ENCODE peak calls at places on chromosome 1, in six cellular contexts. U is HFF-Myc, V is heart right ventricle, H is stomach, C is kidney epithelial cell, I is thoracic aorta. P is an unnamed sample.

GRCh38 chr1:36966242-36966641 is 68.1 kb downstream of the GRIK3 start:
- DNase-seq in V (peak), H (no peak), I (no peak), C (no peak), U (peak), P (no peak)

GRCh38 chr1:229117664-229118300 is 153.1 kb upstream of the RAB4A start:
- DNase-seq in C (no peak), V (peak), U (no peak), I (peak), H (peak), P (no peak)

GRCh38 chr1:229124471-229125198 is 146.3 kb upstream of the RAB4A start:
- DNase-seq in C (no peak), V (no peak), H (peak), I (no peak), U (no peak), P (no peak)

GRCh38 chr1:110829955-110830553 is 42.9 kb upstream of the CD53 start:
- DNase-seq in U (peak), I (no peak), C (peak), V (no peak), H (no peak), P (no peak)

GRCh38 chr1:12617511-12617900 is 504 bp downstream of the DHRS3 start:
- DNase-seq in C (no peak), I (no peak), V (no peak), U (no peak), H (peak), P (no peak)

GRCh38 chr1:84370266-84370665 is 28.0 kb upstream of the DNASE2B start:
- DNase-seq in V (no peak), U (no peak), C (no peak), H (no peak), I (no peak), P (no peak)

GRCh38 chr1:7852778-7853177 is at the start of gene UTS2:
- DNase-seq in I (no peak), C (no peak), U (no peak), H (no peak), V (no peak), P (no peak)

GRCh38 chr1:76477131-76477530 is 390.1 kb upstream of the ST6GALNAC5 start:
- DNase-seq in C (no peak), V (no peak), H (no peak), I (no peak), U (no peak), P (no peak)

GRCh38 chr1:73044241-73044640 is 761.9 kb upstream of the NEGR1 start:
- DNase-seq in V (no peak), C (no peak), I (no peak), U (no peak), H (no peak), P (peak)

GRCh38 chr1:86154581-86155060 is 2.0 kb downstream of the COL24A1 start:
- DNase-seq in C (no peak), H (no peak), I (no peak), V (peak), U (peak), P (no peak)
- H3K4me3 ChIP-seq in C (no peak), H (peak), I (peak), V (peak), U (peak), P (no peak)

DNA sequence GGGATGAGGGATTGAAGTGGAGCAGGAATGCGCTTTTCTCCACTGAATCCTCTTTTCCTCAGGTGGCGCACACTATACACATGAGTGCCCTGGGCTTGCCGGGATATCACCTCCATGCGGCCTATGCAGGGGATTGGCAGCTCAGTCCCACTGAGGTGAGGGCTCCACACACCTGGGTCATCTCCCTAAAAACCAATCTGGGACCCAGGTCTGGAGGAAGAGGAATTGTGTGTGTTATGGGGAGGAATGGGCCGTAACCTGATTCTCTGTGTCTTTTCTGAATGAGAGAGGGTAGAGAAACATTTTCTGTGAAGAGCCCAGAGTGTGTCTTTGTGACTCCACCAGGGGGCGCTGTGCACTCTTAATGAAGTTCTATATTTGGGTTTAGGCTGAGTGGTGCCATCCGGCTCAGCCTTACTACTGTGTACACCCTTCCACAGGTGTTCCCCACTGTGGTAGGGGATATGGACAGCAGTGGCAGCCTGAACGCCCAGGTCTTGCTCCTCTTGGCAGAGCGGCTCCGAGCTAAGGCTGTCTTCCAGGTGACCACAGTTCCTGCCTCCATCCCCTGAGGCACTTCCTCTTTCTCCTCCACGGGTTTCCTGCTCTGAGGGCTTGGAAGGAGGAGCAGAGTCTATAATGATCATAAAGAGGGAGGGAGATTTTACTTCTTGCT is 1.5 kb downstream of the TOMM40L start:
- DNase-seq in U (peak), I (no peak), H (peak), C (no peak), V (peak), P (peak)
- H3K4me3 ChIP-seq in U (peak), I (peak), H (peak), C (no peak), V (peak), P (peak)

GRCh38 chr1:62706985-62707745 is 19.0 kb upstream of the DOCK7 start:
- DNase-seq in V (no peak), H (peak), C (no peak), I (no peak), U (no peak), P (no peak)
- H3K4me3 ChIP-seq in V (no peak), H (no peak), C (no peak), I (no peak), U (no peak), P (no peak)

GRCh38 chr1:169245706-169246105 is 121.9 kb downstream of the NME7 start:
- DNase-seq in H (no peak), I (no peak), C (no peak), V (no peak), U (no peak), P (no peak)

GRCh38 chr1:169238506-169238905 is 129.1 kb downstream of the NME7 start:
- DNase-seq in V (no peak), U (no peak), I (no peak), H (no peak), C (no peak), P (no peak)

GRCh38 chr1:169236143-169236542 is 129.7 kb downstream of the ATP1B1 start:
- DNase-seq in I (no peak), H (no peak), C (no peak), U (no peak), V (no peak), P (no peak)

GRCh38 chr1:169236880-169237279 is 130.4 kb downstream of the ATP1B1 start:
- DNase-seq in H (no peak), U (no peak), C (no peak), I (no peak), V (no peak), P (no peak)

DNA sequence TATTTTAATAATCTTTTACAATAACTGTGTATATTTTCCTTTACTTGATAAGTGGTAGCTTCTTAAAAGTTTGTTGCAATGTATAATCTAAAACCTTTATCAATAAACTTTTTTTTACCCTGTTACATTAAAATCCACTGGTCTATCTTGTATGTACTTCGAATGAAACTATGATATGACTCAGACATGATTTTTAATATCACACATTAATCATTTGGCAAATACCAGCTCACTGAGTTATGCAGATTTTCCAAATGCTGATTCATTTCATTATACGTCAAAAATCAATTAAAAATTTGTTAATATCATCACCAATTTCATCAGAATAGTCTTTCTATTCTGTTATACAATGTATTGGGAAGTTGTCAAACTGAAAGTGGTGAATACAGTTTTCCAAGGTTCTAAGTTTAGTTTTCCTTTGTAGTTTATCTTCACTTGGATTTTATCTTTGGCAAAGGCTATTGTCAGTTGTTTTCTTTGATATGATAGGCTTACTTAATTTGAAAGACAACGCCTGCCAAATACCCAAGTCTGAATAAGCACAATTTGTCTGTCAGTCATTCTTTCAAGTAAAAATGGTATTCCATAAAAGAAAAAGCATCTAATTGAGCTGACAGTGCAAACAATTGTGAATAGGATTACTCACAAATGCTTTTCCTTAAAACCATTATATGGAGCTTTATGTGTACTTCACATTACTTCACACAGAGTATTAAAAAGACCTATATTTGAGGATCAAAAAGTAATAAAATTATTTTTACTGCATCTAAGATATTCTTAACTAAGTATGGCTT is 127.0 kb downstream of the NME7 start:
- DNase-seq in H (no peak), V (no peak), U (no peak), I (no peak), C (no peak), P (no peak)
- H3K4me3 ChIP-seq in H (no peak), V (no peak), U (no peak), I (no peak), C (no peak), P (no peak)

GRCh38 chr1:192852548-192852947 is 43.7 kb downstream of the RGS2 start:
- DNase-seq in I (no peak), U (no peak), C (no peak), H (no peak), V (no peak), P (no peak)

GRCh38 chr1:192852001-192852400 is 43.2 kb downstream of the RGS2 start:
- DNase-seq in H (no peak), U (no peak), V (no peak), C (no peak), I (no peak), P (no peak)

GRCh38 chr1:192849442-192849841 is 40.6 kb downstream of the RGS2 start:
- DNase-seq in H (no peak), I (no peak), V (no peak), C (no peak), U (no peak), P (no peak)

GRCh38 chr1:192844360-192844759 is 35.5 kb downstream of the RGS2 start:
- DNase-seq in V (no peak), I (no peak), U (no peak), C (no peak), H (no peak), P (no peak)

GRCh38 chr1:192846950-192847349 is 38.1 kb downstream of the RGS2 start:
- DNase-seq in I (no peak), V (no peak), C (no peak), U (peak), H (no peak), P (peak)
- H3K4me3 ChIP-seq in I (no peak), V (no peak), C (no peak), U (no peak), H (no peak), P (no peak)

GRCh38 chr1:30894508-30894973 is 14.0 kb downstream of the SDC3 start:
- DNase-seq in C (no peak), U (no peak), H (no peak), V (no peak), I (no peak), P (no peak)

GRCh38 chr1:30893776-30894507 is 14.6 kb downstream of the SDC3 start:
- DNase-seq in U (no peak), V (no peak), H (no peak), I (no peak), C (no peak), P (no peak)

GRCh38 chr1:30892251-30892650 is 16.3 kb downstream of the SDC3 start:
- DNase-seq in H (no peak), C (no peak), I (no peak), V (no peak), U (no peak), P (no peak)

GRCh38 chr1:30891223-30891552 is 17.4 kb downstream of the SDC3 start:
- DNase-seq in C (no peak), H (no peak), U (no peak), V (no peak), I (no peak), P (no peak)

DNA sequence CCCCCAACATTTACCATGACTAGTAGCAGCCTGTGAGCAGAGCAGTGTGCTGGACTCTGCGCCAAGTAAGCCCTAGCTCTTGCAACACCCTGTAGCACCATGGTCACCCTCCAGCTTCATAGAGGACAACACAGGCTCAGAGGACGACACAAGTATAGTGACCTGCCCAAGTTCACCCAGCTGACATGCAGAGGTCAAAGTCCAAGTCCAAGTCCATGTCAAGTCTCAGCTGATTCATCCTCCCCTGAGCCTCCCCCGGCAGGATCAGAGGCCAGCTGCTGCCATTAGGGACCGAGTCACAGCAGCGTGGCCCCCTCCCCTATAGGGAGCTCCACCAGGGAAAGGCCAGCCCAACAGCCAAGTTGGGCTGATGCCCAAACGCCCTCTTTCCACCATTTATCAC is 15.9 kb downstream of the SDC3 start:
- DNase-seq in H (no peak), V (no peak), C (no peak), I (no peak), U (no peak), P (no peak)
- H3K4me3 ChIP-seq in H (no peak), V (no peak), C (no peak), I (no peak), U (no peak), P (no peak)

DNA sequence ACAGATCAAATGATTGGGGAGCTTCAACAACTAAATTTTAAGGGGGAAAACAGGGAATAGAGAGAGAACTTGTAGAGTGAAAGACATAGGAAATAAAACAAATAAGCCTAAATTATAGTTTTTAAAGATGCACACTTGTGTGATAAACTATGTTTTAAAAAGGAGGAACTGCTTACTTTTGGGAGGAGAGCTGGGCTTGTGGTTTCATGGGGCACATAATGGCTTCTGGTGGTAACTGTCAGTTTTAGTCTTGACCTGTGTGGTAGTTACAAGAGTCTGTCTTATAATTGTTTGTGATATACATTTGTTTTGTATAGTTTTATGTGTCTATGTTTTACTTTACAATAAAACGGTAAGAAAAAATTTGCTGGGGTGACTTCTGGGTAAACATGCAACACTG is 165.3 kb downstream of the COL24A1 start:
- DNase-seq in H (no peak), C (no peak), I (no peak), U (no peak), V (no peak), P (no peak)
- H3K4me3 ChIP-seq in H (no peak), C (no peak), I (no peak), U (no peak), V (no peak), P (no peak)

GRCh38 chr1:71312545-71312944 is 231.7 kb upstream of the ZRANB2 start:
- DNase-seq in I (no peak), V (no peak), H (no peak), U (no peak), C (no peak), P (no peak)

GRCh38 chr1:71303617-71304041 is 222.8 kb upstream of the ZRANB2 start:
- DNase-seq in I (no peak), C (no peak), V (no peak), U (no peak), H (no peak), P (no peak)

GRCh38 chr1:71311396-71311795 is 230.6 kb upstream of the ZRANB2 start:
- DNase-seq in V (no peak), H (no peak), C (no peak), I (no peak), U (no peak), P (no peak)

GRCh38 chr1:71304125-71304524 is 223.3 kb upstream of the ZRANB2 start:
- DNase-seq in U (no peak), H (no peak), V (no peak), C (no peak), I (no peak), P (no peak)

DNA sequence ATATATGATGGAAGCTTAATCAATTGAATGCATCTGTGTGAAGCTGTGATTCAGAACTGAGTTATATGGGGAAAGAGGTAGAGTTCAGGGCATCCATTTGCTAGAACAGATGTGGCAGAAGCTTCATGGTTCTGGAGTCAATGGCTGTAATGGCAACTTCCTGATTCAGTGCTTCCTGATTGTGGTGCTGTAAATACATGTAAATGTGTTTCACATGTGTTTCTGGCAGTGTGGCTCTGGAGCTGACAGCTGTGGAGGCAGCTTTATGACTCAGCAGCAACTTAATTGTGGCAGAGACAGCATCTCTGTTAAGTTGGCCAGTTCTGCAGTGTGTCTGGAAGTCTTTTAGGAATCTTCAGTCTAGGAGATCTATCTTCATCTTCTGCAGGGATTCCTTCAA is 226.6 kb upstream of the ZRANB2 start:
- DNase-seq in V (no peak), H (no peak), U (peak), C (no peak), I (no peak), P (peak)
- H3K4me3 ChIP-seq in V (no peak), H (no peak), U (no peak), C (no peak), I (no peak), P (no peak)

DNA sequence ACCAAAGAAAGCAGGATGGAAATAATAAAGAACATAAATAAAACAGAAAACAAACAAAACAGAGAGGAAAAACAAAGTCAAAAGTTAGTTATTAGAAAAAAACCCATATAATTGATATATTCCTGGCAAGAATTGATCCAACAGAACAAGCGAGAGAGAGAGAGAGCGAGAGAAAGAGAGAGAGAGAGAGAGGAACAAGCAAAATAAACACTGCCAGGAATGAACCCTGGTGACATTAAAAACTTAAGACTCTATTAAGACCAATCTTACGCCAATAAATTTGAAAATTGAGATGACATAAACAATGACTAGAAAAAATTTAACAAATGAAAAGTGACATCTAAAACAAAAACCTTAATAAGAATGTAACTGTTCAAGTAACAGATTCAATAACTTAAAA is 64.1 kb downstream of the COP1 start:
- DNase-seq in C (no peak), H (no peak), I (no peak), V (no peak), U (no peak), P (no peak)
- H3K4me3 ChIP-seq in C (no peak), H (no peak), I (no peak), V (no peak), U (no peak), P (no peak)